ENCODE peak calls at places on chromosome 1, in ten cellular contexts. T is heart right ventricle, W is psoas muscle, A is transverse colon, O is neural progenitor cell, J is lung, B is foreskin fibroblast, G is endodermal cell, S is left lung, N is mesothelial cell of epicardium. R is an unnamed sample.

GRCh38 chr1:183330335-183330734 is 87.8 kb downstream of the NMNAT2 start:
- DNase-seq in A (no peak), O (no peak), B (no peak), G (peak), W (no peak), J (no peak), S (no peak), T (no peak), N (no peak), R (no peak)

GRCh38 chr1:35451125-35451528 is 106.1 kb downstream of the KIAA0319L start:
- DNase-seq in J (peak), G (peak), W (peak), N (peak), B (peak), O (peak), T (peak), S (peak), A (peak), R (peak)

GRCh38 chr1:6026095-6026809 is 19.4 kb upstream of the KCNAB2 start:
- DNase-seq in N (no peak), B (no peak), A (peak), W (peak), S (peak), O (peak), G (peak), T (peak), J (peak), R (peak)

GRCh38 chr1:10640079-10640578 is 156.3 kb downstream of the CASZ1 start:
- DNase-seq in S (no peak), B (no peak), O (peak), T (peak), N (no peak), G (no peak), A (no peak), J (no peak), W (no peak), R (peak)

GRCh38 chr1:118039170-118039569 is 109.6 kb downstream of the WDR3 start:
- DNase-seq in A (no peak), B (no peak), W (no peak), N (no peak), O (no peak), G (no peak), J (no peak), T (no peak), S (no peak), R (no peak)

GRCh38 chr1:180213401-180214177 is 16.5 kb upstream of the LHX4 start:
- DNase-seq in J (no peak), W (no peak), T (no peak), O (peak), B (no peak), S (no peak), N (no peak), G (peak), A (peak), R (no peak)

GRCh38 chr1:50251592-50252165 is 143.0 kb downstream of the ELAVL4 start:
- DNase-seq in G (peak), J (no peak), W (no peak), A (no peak), T (no peak), O (peak), B (no peak), S (no peak), N (no peak), R (peak)

GRCh38 chr1:221816899-221817298 is 75.0 kb upstream of the DUSP10 start:
- DNase-seq in N (no peak), J (no peak), O (no peak), G (no peak), T (no peak), W (no peak), S (no peak), A (no peak), B (peak), R (no peak)

GRCh38 chr1:28249013-28249870 is 10.1 kb upstream of the SESN2 start:
- DNase-seq in N (no peak), W (peak), G (no peak), S (peak), B (peak), A (peak), T (peak), J (peak), O (peak), R (no peak)

GRCh38 chr1:9073148-9073547 is 3.7 kb upstream of the SLC2A5 start:
- DNase-seq in W (no peak), S (no peak), N (no peak), T (no peak), A (no peak), J (no peak), B (no peak), G (no peak), O (no peak), R (no peak)

GRCh38 chr1:205500240-205501218 is 3.9 kb upstream of the CDK18 start:
- DNase-seq in J (no peak), N (no peak), T (no peak), B (no peak), G (peak), O (no peak), W (peak), A (no peak), S (no peak), R (no peak)

GRCh38 chr1:3450983-3451382 is 3.5 kb upstream of the ARHGEF16 start:
- DNase-seq in N (no peak), G (no peak), T (no peak), S (no peak), J (no peak), O (no peak), A (no peak), B (no peak), W (peak), R (no peak)

GRCh38 chr1:155379877-155380192 is 59.1 kb downstream of the RUSC1 start:
- DNase-seq in W (no peak), N (no peak), G (no peak), A (no peak), B (no peak), T (no peak), S (no peak), J (no peak), O (no peak), R (no peak)

GRCh38 chr1:36248250-36248894 is 24.1 kb downstream of the THRAP3 start:
- DNase-seq in W (peak), J (peak), N (no peak), O (no peak), B (peak), T (no peak), A (peak), G (no peak), S (peak), R (no peak)

GRCh38 chr1:162397039-162397448 is 14.9 kb downstream of the SH2D1B start:
- DNase-seq in W (no peak), T (no peak), B (no peak), S (no peak), O (no peak), J (no peak), G (no peak), A (no peak), N (no peak), R (no peak)

GRCh38 chr1:88683848-88684481 is at the start of gene PKN2:
- DNase-seq in O (peak), S (peak), B (peak), N (peak), T (peak), G (peak), A (peak), W (peak), J (peak), R (peak)

GRCh38 chr1:94739521-94740061 is 80.6 kb upstream of the SLC44A3 start:
- DNase-seq in G (no peak), J (no peak), N (no peak), T (no peak), W (peak), B (peak), O (no peak), A (no peak), S (peak), R (no peak)

GRCh38 chr1:63945943-63946342 is 172.1 kb downstream of the ROR1 start:
- DNase-seq in B (no peak), T (no peak), N (no peak), S (no peak), G (no peak), O (no peak), A (no peak), W (no peak), J (no peak), R (no peak)

GRCh38 chr1:57421366-57421765 is 2.5 kb downstream of the DAB1 start:
- DNase-seq in J (no peak), A (no peak), G (no peak), N (no peak), T (no peak), S (no peak), W (no peak), B (no peak), O (peak), R (no peak)

GRCh38 chr1:40956397-40956796 is 23.1 kb upstream of the CTPS1 start:
- DNase-seq in W (no peak), S (no peak), T (no peak), N (no peak), B (no peak), J (no peak), G (no peak), A (no peak), O (no peak), R (no peak)

GRCh38 chr1:41103761-41104160 is 82.2 kb upstream of the SLFNL1 start:
- DNase-seq in B (no peak), J (no peak), T (no peak), G (no peak), N (no peak), S (no peak), A (no peak), W (no peak), O (no peak), R (no peak)

GRCh38 chr1:29324202-29324601 is 87.9 kb downstream of the PTPRU start:
- DNase-seq in G (no peak), N (no peak), B (no peak), A (no peak), T (no peak), W (no peak), O (no peak), J (no peak), S (no peak), R (no peak)

GRCh38 chr1:59967141-59967697 is 40.6 kb upstream of the CYP2J2 start:
- DNase-seq in J (no peak), A (no peak), T (no peak), W (no peak), N (no peak), B (peak), G (no peak), S (no peak), O (peak), R (no peak)

GRCh38 chr1:85471558-85471957 is 6.6 kb upstream of the DDAH1 start:
- DNase-seq in B (no peak), J (no peak), S (no peak), G (no peak), A (no peak), N (no peak), O (no peak), T (no peak), W (no peak), R (no peak)

GRCh38 chr1:159056069-159056698 is 20.4 kb downstream of the AIM2 start:
- DNase-seq in J (no peak), B (no peak), A (no peak), G (peak), N (no peak), W (no peak), T (no peak), S (no peak), O (peak), R (no peak)

GRCh38 chr1:67468066-67468718 is 38.0 kb upstream of the SERBP1 start:
- DNase-seq in B (no peak), N (no peak), G (no peak), J (no peak), S (no peak), T (no peak), A (no peak), O (no peak), W (peak), R (no peak)

GRCh38 chr1:167673285-167673684 is 43.3 kb downstream of the RCSD1 start:
- DNase-seq in G (no peak), A (no peak), S (no peak), T (no peak), W (no peak), N (no peak), J (no peak), O (no peak), B (no peak), R (no peak)
- TF ChIP-seq CTCF in G (no peak), A (no peak), S (no peak), T (no peak), W (no peak), N (no peak), J (no peak), O (no peak), B (no peak), R (no peak)

GRCh38 chr1:157077394-157077793 is 22.2 kb downstream of the ETV3L start:
- DNase-seq in B (no peak), T (no peak), G (no peak), N (no peak), S (no peak), O (no peak), A (no peak), J (no peak), W (no peak), R (no peak)

GRCh38 chr1:157069596-157069995 is 24.1 kb upstream of the ARHGEF11 start:
- DNase-seq in A (no peak), S (no peak), G (peak), N (no peak), B (no peak), J (no peak), O (peak), T (no peak), W (no peak), R (no peak)

DNA sequence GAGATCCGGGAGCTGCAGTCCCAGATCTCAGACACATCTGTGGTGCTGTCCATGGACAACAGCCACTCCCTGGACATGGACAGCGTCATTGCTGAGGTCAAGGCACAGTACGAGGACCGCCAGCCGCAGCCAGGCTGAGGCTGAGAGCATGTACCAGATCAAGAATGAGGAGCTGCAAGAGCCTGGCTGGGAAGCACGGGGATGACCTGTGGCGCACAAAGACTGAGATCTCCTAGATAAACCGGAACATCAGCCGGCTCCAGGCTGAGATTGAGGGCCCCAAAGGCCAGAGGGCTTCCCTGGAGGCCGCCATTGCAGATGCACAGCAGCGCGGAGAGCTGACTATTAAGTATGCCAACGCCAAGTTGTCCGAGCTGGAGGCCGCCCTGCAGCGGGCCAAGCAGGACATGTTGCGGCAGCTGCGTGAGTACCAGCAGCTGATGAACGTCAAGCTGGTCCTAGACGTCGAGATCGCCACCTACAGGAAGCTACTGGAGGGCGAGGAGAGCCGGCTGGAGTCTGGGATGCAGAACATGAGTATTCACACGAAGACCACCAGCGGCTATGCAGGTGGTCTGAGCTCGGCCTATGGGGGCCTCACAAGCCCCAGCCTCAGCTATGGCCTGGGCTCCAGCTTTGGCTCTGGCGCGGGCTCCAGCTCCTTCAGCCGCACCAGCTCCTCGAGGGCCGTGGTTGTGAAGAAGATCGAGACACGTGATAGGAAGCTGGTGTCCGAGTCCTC is 25.5 kb downstream of the ETV3L start:
- DNase-seq in J (peak), G (peak), O (peak), W (peak), N (peak), B (peak), T (peak), S (peak), A (peak), R (peak)
- TF ChIP-seq CTCF in J (peak), G (peak), O (peak), W (peak), N (peak), B (peak), T (peak), S (peak), A (peak), R (peak)

DNA sequence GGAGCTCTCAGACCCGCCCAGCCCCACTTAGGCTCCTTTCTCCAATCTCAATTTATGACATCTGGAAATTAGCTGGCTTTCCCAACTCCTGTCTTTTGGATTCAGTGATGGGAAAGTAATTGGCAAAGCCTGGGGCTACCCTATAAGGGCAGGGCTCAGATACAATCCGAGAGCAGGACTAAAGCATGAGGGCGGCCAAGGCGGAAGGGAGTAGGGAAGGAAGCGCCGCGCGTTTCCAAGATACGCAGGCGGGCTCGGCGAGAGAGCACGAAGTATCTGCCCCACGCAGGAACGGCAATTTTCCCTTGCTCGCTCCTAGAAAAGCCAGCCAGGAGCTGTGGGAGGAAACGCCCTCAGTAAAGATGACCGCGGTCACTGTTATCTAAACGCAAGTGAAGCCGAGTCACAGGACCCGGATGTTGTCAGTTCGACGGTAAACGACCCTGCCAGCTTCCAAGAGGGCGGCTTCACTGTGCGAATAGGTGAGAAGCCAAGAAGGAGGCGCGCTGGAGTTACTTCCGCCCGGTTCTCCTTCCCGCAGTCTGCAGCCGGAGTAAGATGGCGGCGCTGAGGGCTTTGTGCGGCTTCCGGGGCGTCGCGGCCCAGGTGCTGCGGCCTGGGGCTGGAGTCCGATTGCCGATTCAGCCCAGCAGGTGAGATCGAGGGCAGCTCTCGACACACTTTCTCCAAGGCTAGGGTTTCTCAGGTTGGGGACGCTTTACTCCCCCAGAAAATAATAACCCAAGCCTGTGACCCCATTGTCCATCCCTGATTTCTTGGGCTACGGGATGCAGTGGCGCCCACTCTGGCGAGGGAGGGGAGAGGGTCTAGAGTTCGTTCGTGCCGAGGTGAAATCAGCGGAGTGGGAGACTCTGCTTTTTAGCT is at the start of gene NDUFS2:
- DNase-seq in A (peak), W (peak), J (peak), G (peak), O (peak), T (peak), S (peak), B (peak), N (peak), R (peak)
- TF ChIP-seq CTCF in A (peak), W (no peak), J (no peak), G (peak), O (peak), T (no peak), S (no peak), B (no peak), N (no peak), R (peak)

GRCh38 chr1:234716907-234717375 is 107.0 kb upstream of the IRF2BP2 start:
- DNase-seq in A (no peak), W (no peak), N (no peak), O (no peak), T (no peak), J (no peak), G (no peak), B (no peak), S (no peak), R (no peak)
- TF ChIP-seq CTCF in A (no peak), W (no peak), N (no peak), O (no peak), T (no peak), J (no peak), G (no peak), B (no peak), S (no peak), R (no peak)

DNA sequence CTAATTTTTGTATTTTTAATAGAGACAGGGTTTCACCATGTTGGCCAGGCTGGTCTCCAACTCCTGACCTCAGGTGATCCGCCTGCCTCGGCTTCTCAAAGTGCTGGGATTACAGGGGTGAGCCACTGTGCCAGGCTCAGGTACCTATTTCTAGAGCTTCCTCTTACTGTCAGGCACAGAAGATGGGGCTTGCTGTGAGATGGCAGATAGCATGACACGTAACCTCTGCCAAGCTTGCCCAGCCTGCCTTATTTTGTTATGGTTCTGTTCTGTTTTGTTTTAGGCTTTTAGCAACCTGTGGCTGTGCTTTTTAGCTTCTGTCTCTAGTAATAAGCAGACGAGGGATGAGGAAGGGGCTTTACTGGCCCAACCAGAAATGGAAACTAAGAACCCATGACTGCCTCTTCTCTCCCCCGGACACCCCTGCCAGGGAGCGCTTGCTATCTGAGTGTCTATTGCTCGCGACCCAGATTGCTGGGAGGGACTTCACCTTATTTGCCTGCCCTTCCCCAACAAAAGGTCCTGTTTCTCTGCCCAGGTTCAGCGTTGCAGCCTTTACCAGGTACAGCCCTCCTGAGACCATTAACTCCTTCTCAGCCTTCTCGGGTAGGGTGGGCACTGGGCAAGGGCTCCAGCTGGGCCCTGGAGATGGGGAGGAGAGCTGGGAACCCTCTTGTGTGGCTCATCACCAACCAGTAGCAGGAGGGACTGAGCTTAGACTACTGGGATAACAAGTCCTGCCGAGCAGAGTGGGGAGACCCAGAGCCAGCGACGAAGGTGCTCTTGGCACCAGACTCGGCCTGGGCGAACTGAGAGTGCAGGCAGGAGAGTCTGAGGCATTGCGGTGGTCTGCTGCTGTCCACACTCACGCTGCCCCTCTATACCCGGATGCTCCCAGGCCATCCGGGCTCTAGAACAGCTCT is 13.5 kb upstream of the LGR6 start:
- DNase-seq in G (no peak), J (no peak), T (no peak), S (no peak), B (no peak), W (no peak), A (no peak), N (no peak), O (no peak), R (no peak)
- TF ChIP-seq CTCF in G (no peak), J (no peak), T (no peak), S (no peak), B (no peak), W (no peak), A (no peak), N (no peak), O (no peak), R (no peak)

DNA sequence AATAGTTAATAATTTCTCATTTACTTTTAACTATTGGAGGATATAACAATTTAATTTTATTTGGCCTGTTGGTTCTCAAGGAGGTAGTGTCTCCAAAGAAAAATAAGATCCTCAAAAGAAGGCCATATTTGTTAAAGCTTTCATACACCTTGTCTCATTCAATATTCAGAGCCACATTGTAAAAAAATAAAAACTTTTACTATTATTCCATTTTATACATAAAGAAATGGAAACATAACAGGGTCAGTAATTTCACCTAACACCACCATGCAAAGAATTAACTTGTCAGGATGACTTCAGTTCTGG is 40.3 kb upstream of the KCTD3 start:
- DNase-seq in G (no peak), W (no peak), A (no peak), T (no peak), J (no peak), N (no peak), B (no peak), S (no peak), O (no peak), R (no peak)
- TF ChIP-seq CTCF in G (peak), W (no peak), A (peak), T (no peak), J (no peak), N (peak), B (no peak), S (no peak), O (no peak), R (peak)